ENCODE peak calls at places on chromosome 1, in nine cellular contexts. A is NB4; D is mucosa of descending colon; X is coronary artery; Z is endothelial cell; B is CD4-positive, alpha-beta T cell; T is thoracic aorta; G is body of pancreas; R is pancreas. W is an unnamed sample.

GRCh38 chr1:168692472-168692871 is 36.5 kb downstream of the DPT start:
- DNase-seq in A (no peak), D (no peak), X (no peak), Z (no peak), B (no peak), T (no peak), G (no peak), R (no peak), W (no peak)

GRCh38 chr1:12532405-12533315 is 85.3 kb downstream of the DHRS3 start:
- DNase-seq in A (no peak), D (no peak), X (no peak), Z (no peak), B (no peak), T (no peak), G (no peak), R (no peak), W (no peak)

GRCh38 chr1:157490337-157491165 is 61.8 kb downstream of the FCRL5 start:
- DNase-seq in A (peak; percentile 67), D (peak; percentile 60), X (no peak), Z (peak; percentile 90), B (peak; percentile 25), T (no peak), G (peak; percentile 84), R (no peak), W (peak; percentile 56)

GRCh38 chr1:183267646-183268431 is 81.8 kb downstream of the LAMC2 start:
- DNase-seq in A (peak; percentile 42), D (no peak), X (no peak), Z (no peak), B (no peak), T (no peak), G (no peak), R (no peak), W (no peak)

GRCh38 chr1:39576016-39576657 is 453 bp downstream of the PABPC4 start:
- DNase-seq in A (peak; percentile 39), D (peak; percentile 64), X (no peak), Z (peak; percentile 24), B (peak; percentile 22), T (no peak), G (peak; percentile 40), R (peak; percentile 77), W (no peak)

GRCh38 chr1:182181167-182181572 is 119.7 kb upstream of the ZNF648 start:
- DNase-seq in A (no peak), D (no peak), X (no peak), Z (no peak), B (no peak), T (no peak), G (peak; percentile 50), R (no peak), W (no peak)

GRCh38 chr1:10900691-10901090 is 104.2 kb upstream of the CASZ1 start:
- DNase-seq in A (peak; percentile 70), D (no peak), X (no peak), Z (no peak), B (no peak), T (no peak), G (no peak), R (no peak), W (no peak)

GRCh38 chr1:231395051-231395995 is 26.8 kb downstream of the EGLN1 start:
- DNase-seq in A (no peak), D (no peak), X (no peak), Z (no peak), B (no peak), T (no peak), G (no peak), R (no peak), W (no peak)

GRCh38 chr1:216936779-216937178 is 213.6 kb upstream of the ESRRG start:
- DNase-seq in A (no peak), D (no peak), X (no peak), Z (no peak), B (no peak), T (no peak), G (no peak), R (no peak), W (no peak)

GRCh38 chr1:95084317-95085176 is 11.8 kb upstream of the ALG14 start:
- DNase-seq in A (peak; percentile 55), D (no peak), X (no peak), Z (peak; percentile 27), B (no peak), T (no peak), G (peak; percentile 43), R (no peak), W (no peak)

GRCh38 chr1:209620484-209620879 is 31.7 kb downstream of the LAMB3 start:
- DNase-seq in A (no peak), D (no peak), X (no peak), Z (no peak), B (no peak), T (no peak), G (no peak), R (no peak), W (no peak)

GRCh38 chr1:51855624-51856023 is 22.9 kb downstream of the NRDC start:
- DNase-seq in A (no peak), D (no peak), X (no peak), Z (no peak), B (no peak), T (no peak), G (no peak), R (no peak), W (no peak)

GRCh38 chr1:161739865-161740566 is 9.6 kb upstream of the DUSP12 start:
- DNase-seq in A (no peak), D (no peak), X (no peak), Z (no peak), B (no peak), T (no peak), G (no peak), R (no peak), W (no peak)

GRCh38 chr1:161736332-161736969 is 13.1 kb upstream of the DUSP12 start:
- DNase-seq in A (no peak), D (no peak), X (no peak), Z (no peak), B (no peak), T (no peak), G (no peak), R (no peak), W (no peak)

GRCh38 chr1:161740871-161741270 is 8.7 kb upstream of the DUSP12 start:
- DNase-seq in A (no peak), D (no peak), X (no peak), Z (no peak), B (no peak), T (no peak), G (no peak), R (no peak), W (no peak)

GRCh38 chr1:161737625-161738024 is 12.0 kb upstream of the DUSP12 start:
- DNase-seq in A (no peak), D (no peak), X (no peak), Z (no peak), B (no peak), T (no peak), G (no peak), R (no peak), W (no peak)

GRCh38 chr1:161738627-161739287 is 10.8 kb upstream of the DUSP12 start:
- DNase-seq in A (peak; percentile 89), D (peak; percentile 76), X (no peak), Z (peak; percentile 44), B (peak; percentile 23), T (no peak), G (peak; percentile 34), R (no peak), W (no peak)
- TF ChIP-seq CTCF in A (peak; percentile 54), D (no peak), X (no peak), Z (peak; percentile 29), B (peak; percentile 51), T (no peak), G (peak; percentile 38), R (no peak), W (no peak)

GRCh38 chr1:71582673-71583072 is 501.8 kb upstream of the ZRANB2 start:
- DNase-seq in A (no peak), D (no peak), X (no peak), Z (no peak), B (no peak), T (no peak), G (no peak), R (no peak), W (no peak)

GRCh38 chr1:71592646-71593274 is 511.9 kb upstream of the ZRANB2 start:
- DNase-seq in A (no peak), D (no peak), X (no peak), Z (no peak), B (no peak), T (no peak), G (no peak), R (no peak), W (no peak)

GRCh38 chr1:71586030-71586429 is 505.2 kb upstream of the ZRANB2 start:
- DNase-seq in A (no peak), D (no peak), X (no peak), Z (no peak), B (no peak), T (no peak), G (no peak), R (no peak), W (no peak)

GRCh38 chr1:71589005-71589404 is 508.2 kb upstream of the ZRANB2 start:
- DNase-seq in A (no peak), D (no peak), X (no peak), Z (no peak), B (no peak), T (no peak), G (no peak), R (no peak), W (no peak)

DNA sequence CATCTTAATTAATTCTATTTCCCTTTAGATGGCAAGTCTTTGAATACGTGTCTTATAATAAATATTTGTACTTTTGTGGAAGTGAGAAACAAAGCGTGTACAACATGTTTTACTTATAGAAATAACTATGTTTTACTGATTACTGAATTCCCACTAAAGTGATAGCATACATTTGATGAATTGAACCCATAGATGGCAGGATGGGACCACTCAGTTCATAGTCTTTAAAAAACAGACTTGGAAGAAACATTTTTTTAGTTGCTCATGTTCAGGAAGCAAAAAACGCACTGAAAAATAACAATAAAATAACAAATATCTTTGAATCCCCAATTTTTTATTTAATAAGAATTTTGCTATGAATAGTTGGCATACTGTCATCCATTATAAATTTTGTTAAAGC is 507.1 kb upstream of the ZRANB2 start:
- DNase-seq in A (peak; percentile 40), D (no peak), X (no peak), Z (no peak), B (no peak), T (no peak), G (no peak), R (no peak), W (no peak)
- TF ChIP-seq CTCF in A (no peak), D (no peak), X (no peak), Z (no peak), B (no peak), T (no peak), G (peak; percentile 46), R (peak; percentile 18), W (no peak)

GRCh38 chr1:192758492-192758891 is 50.3 kb upstream of the RGS2 start:
- DNase-seq in A (no peak), D (no peak), X (no peak), Z (no peak), B (no peak), T (no peak), G (no peak), R (no peak), W (no peak)
- TF ChIP-seq CTCF in A (no peak), D (no peak), X (no peak), Z (no peak), B (no peak), T (no peak), G (no peak), R (no peak), W (no peak)

DNA sequence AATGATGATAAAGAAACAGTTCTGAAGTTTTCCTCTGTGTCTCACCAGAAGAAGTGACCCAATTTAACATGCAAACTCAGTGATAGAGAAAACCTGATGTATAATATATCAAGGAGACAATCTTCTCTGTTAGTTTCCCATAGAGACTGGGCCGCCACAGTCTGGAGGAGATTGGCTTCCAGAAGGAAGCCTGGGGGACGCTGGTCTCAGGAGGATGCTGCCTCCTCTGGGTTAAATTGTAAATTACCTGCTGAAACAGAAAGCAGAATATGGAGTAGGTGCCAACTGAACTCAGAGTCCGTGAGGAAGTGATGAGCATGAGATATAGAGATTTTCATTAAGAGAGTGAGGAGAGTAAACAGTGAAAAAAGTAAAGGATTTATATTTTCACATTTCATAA is 15.8 kb downstream of the OR14I1 start:
- DNase-seq in A (peak; percentile 14), D (no peak), X (no peak), Z (no peak), B (no peak), T (no peak), G (peak; percentile 7), R (no peak), W (no peak)
- TF ChIP-seq CTCF in A (no peak), D (no peak), X (no peak), Z (no peak), B (peak; percentile 38), T (no peak), G (peak; percentile 31), R (no peak), W (no peak)

W was measured in omental fat pad.